ENCODE peak calls at places on chromosomes 4 and X, in four cellular contexts. T is EH, Q is AG09319, O is fibroblast of the conjunctiva. P is an unnamed sample.

GRCh38 chrX:108397627-108398392 is 40.4 kb downstream of the COL4A6 start:
- DNase-seq in T (peak; percentile 55), Q (no peak), O (peak; percentile 29), P (no peak)

GRCh38 chr4:40058854-40059253 is 2.2 kb downstream of the N4BP2 start:
- DNase-seq in T (no peak), Q (no peak), O (no peak), P (no peak)

GRCh38 chr4:125750399-125750798 is 435.6 kb downstream of the FAT4 start:
- DNase-seq in T (no peak), Q (no peak), O (no peak), P (no peak)

GRCh38 chr4:10643600-10644425 is 40.8 kb downstream of the CLNK start:
- DNase-seq in T (no peak), Q (no peak), O (no peak), P (no peak)

GRCh38 chr4:123256901-123257300 is 139.7 kb upstream of the SPRY1 start:
- DNase-seq in T (no peak), Q (no peak), O (no peak), P (no peak)

GRCh38 chr4:32560306-32560705 is 1840.1 kb downstream of the PCDH7 start:
- DNase-seq in T (no peak), Q (no peak), O (peak; percentile 83), P (no peak)

GRCh38 chrX:152154050-152154449 is 15.7 kb upstream of the MAGEA10 start:
- DNase-seq in T (no peak), Q (no peak), O (no peak), P (no peak)

GRCh38 chr4:183503497-183504063 is 1.3 kb upstream of the ING2 start:
- DNase-seq in T (no peak), Q (no peak), O (peak; percentile 5), P (no peak)

GRCh38 chr4:10326075-10326474 is 131.2 kb downstream of the ZNF518B start:
- DNase-seq in T (no peak), Q (no peak), O (no peak), P (no peak)

GRCh38 chr4:100605144-100605543 is 87.3 kb upstream of the EMCN start:
- DNase-seq in T (no peak), Q (no peak), O (no peak), P (no peak)

GRCh38 chr4:139887962-139888735 is 222.5 kb downstream of the MGST2 start:
- DNase-seq in T (peak; percentile 2), Q (no peak), O (no peak), P (no peak)

GRCh38 chr4:185134176-185134869 is 8.7 kb upstream of the SLC25A4 start:
- DNase-seq in T (peak; percentile 60), Q (peak; percentile 27), O (peak; percentile 47), P (peak; percentile 73)

GRCh38 chrX:16743604-16744325 is 24.4 kb downstream of the SYAP1 start:
- DNase-seq in T (peak; percentile 62), Q (no peak), O (peak; percentile 20), P (no peak)

GRCh38 chr4:119794681-119795080 is 166.1 kb upstream of the PDE5A start:
- DNase-seq in T (no peak), Q (no peak), O (no peak), P (no peak)

GRCh38 chrX:96846841-96847240 is 36.9 kb upstream of the RPA4 start:
- DNase-seq in T (no peak), Q (no peak), O (no peak), P (no peak)

GRCh38 chr4:150119492-150119891 is 41.2 kb downstream of the DCLK2 start:
- DNase-seq in T (peak; percentile 74), Q (no peak), O (no peak), P (no peak)

GRCh38 chr4:42359686-42360085 is 37.6 kb upstream of the SHISA3 start:
- DNase-seq in T (no peak), Q (no peak), O (no peak), P (no peak)

GRCh38 chrX:16592194-16592770 is 57.7 kb upstream of the S100G start:
- DNase-seq in T (no peak), Q (no peak), O (no peak), P (no peak)

GRCh38 chr4:110484029-110484428 is 8.1 kb downstream of the ENPEP start:
- DNase-seq in T (peak; percentile 6), Q (no peak), O (no peak), P (no peak)

GRCh38 chr4:15956179-15956850 is 6.7 kb downstream of the FGFBP2 start:
- DNase-seq in T (peak; percentile 70), Q (peak; percentile 14), O (peak; percentile 36), P (peak; percentile 73)

GRCh38 chrX:16628954-16629595 is 20.9 kb upstream of the S100G start:
- DNase-seq in T (no peak), Q (no peak), O (no peak), P (no peak)

GRCh38 chr4:3148926-3149325 is 74.4 kb downstream of the HTT start:
- DNase-seq in T (no peak), Q (no peak), O (no peak), P (no peak)

GRCh38 chrX:110417128-110417527 is 58.5 kb downstream of the RTL9 start:
- DNase-seq in T (no peak), Q (no peak), O (no peak), P (peak; percentile 33)

GRCh38 chrX:118694628-118695027 is 32.8 kb upstream of the IL13RA1 start:
- DNase-seq in T (peak; percentile 66), Q (no peak), O (no peak), P (no peak)

GRCh38 chr4:182715548-182715947 is 201.6 kb downstream of the DCTD start:
- DNase-seq in T (no peak), Q (no peak), O (no peak), P (no peak)

GRCh38 chr4:38570647-38571326 is 93.2 kb upstream of the KLF3 start:
- DNase-seq in T (no peak), Q (no peak), O (no peak), P (no peak)

GRCh38 chr4:183905593-183906485 is 732 bp downstream of the STOX2 start:
- DNase-seq in T (peak; percentile 2), Q (no peak), O (no peak), P (peak; percentile 87)

GRCh38 chr4:39541987-39542632 is 14.9 kb upstream of the UGDH start:
- DNase-seq in T (no peak), Q (no peak), O (no peak), P (no peak)

GRCh38 chr4:47071863-47072441 is 40.6 kb downstream of the GABRB1 start:
- DNase-seq in T (peak; percentile 66), Q (no peak), O (no peak), P (no peak)

GRCh38 chr4:137039369-137039768 is 492.9 kb downstream of the PCDH18 start:
- DNase-seq in T (no peak), Q (no peak), O (no peak), P (no peak)

GRCh38 chrX:150146271-150146888 is 208.1 kb upstream of the EOLA2 start:
- DNase-seq in T (peak; percentile 19), Q (no peak), O (no peak), P (no peak)

GRCh38 chr4:122163301-122163700 is 11.2 kb downstream of the BLTP1 start:
- DNase-seq in T (no peak), Q (no peak), O (no peak), P (no peak)

GRCh38 chr4:38509551-38509950 is 154.4 kb upstream of the KLF3 start:
- DNase-seq in T (no peak), Q (no peak), O (no peak), P (no peak)

GRCh38 chr4:119152741-119153140 is 17.1 kb downstream of the MYOZ2 start:
- DNase-seq in T (no peak), Q (no peak), O (no peak), P (no peak)